ENCODE peak calls at places on chromosomes 2 and 18, in eight cellular contexts. E is stimulated activated CD4-positive, alpha-beta T cell treated with anti-CD3 and anti-CD28 coated beads, Interleukin-2, amount 100 ng/mL, for 48 hours; K is M059J; V is PC-9; J is neuronal stem cell; X is SJCRH30; T is NCI-H2029; F is B cell. U is an unnamed sample.

GRCh38 chr18:49858309-49859005 is 45.1 kb upstream of the ACAA2 start:
- DNase-seq in K (peak; percentile 67), X (peak; percentile 83), V (peak; percentile 66), F (no peak), E (peak; percentile 62), J (peak; percentile 70), T (peak; percentile 55), U (peak; percentile 82)

GRCh38 chr2:168237741-168238140 is 9.7 kb downstream of the STK39 start:
- DNase-seq in K (peak; percentile 21), E (no peak), F (no peak), T (no peak), X (no peak), J (no peak), V (no peak), U (no peak)

GRCh38 chr2:4914551-4914950 is 777.6 kb upstream of the SOX11 start:
- DNase-seq in F (no peak), E (no peak), J (no peak), K (peak; percentile 0), V (peak; percentile 53), T (no peak), X (no peak), U (peak; percentile 1)

GRCh38 chr2:235719146-235719942 is 225.5 kb downstream of the AGAP1 start:
- DNase-seq in J (no peak), E (no peak), X (no peak), V (no peak), T (no peak), K (peak; percentile 43), F (no peak), U (no peak)

GRCh38 chr2:70716951-70717350 is 51.0 kb downstream of the ADD2 start:
- DNase-seq in X (no peak), J (no peak), T (no peak), V (no peak), F (no peak), K (no peak), E (no peak), U (no peak)

GRCh38 chr2:58228272-58228671 is 12.9 kb downstream of the FANCL start:
- DNase-seq in J (no peak), X (no peak), T (no peak), F (no peak), K (no peak), V (no peak), E (no peak), U (no peak)

GRCh38 chr18:840080-840408 is 28.0 kb upstream of the YES1 start:
- DNase-seq in J (no peak), F (no peak), T (no peak), X (no peak), E (no peak), V (no peak), K (no peak), U (no peak)

GRCh38 chr2:2083113-2083757 is 247.8 kb downstream of the MYT1L start:
- DNase-seq in T (peak; percentile 92), E (no peak), J (no peak), X (no peak), V (peak; percentile 61), K (no peak), F (no peak), U (no peak)

U was measured in cardiac muscle cell.